ENCODE peak calls at places on chromosomes 5 and 9, in six cellular contexts. Z is fibroblast of lung, A is GM20000, O is AG04449, X is breast epithelium, T is BE2C. P is an unnamed sample.

GRCh38 chr9:114720296-114720695 is 38.3 kb upstream of the TEX48 start:
- DNase-seq in Z (peak; percentile 19), A (no peak), O (no peak), X (no peak), T (no peak), P (no peak)

GRCh38 chr9:23933348-23933747 is 107.3 kb upstream of the ELAVL2 start:
- DNase-seq in Z (no peak), A (no peak), O (no peak), X (no peak), T (no peak), P (no peak)

GRCh38 chr9:95611354-95611753 is 94.6 kb upstream of the PTCH1 start:
- DNase-seq in Z (no peak), A (no peak), O (no peak), X (no peak), T (peak; percentile 62), P (no peak)

GRCh38 chr5:4093970-4094369 is 498.3 kb downstream of the IRX1 start:
- DNase-seq in Z (no peak), A (no peak), O (no peak), X (no peak), T (no peak), P (no peak)

GRCh38 chr5:116686438-116686837 is 111.8 kb upstream of the SEMA6A start:
- DNase-seq in Z (no peak), A (no peak), O (no peak), X (no peak), T (no peak), P (no peak)

GRCh38 chr5:114221807-114222206 is 140.1 kb upstream of the KCNN2 start:
- DNase-seq in Z (no peak), A (no peak), O (no peak), X (no peak), T (no peak), P (no peak)

GRCh38 chr9:125748511-125749099 is 1.4 kb downstream of the PBX3 start:
- DNase-seq in Z (no peak), A (peak; percentile 34), O (no peak), X (no peak), T (peak; percentile 14), P (peak; percentile 25)

GRCh38 chr5:90131734-90132133 is 277.8 kb downstream of the CETN3 start:
- DNase-seq in Z (peak; percentile 43), A (peak; percentile 53), O (no peak), X (no peak), T (no peak), P (no peak)

GRCh38 chr5:78597068-78597857 is 51.3 kb downstream of the LHFPL2 start:
- DNase-seq in Z (peak; percentile 91), A (no peak), O (no peak), X (no peak), T (no peak), P (no peak)

GRCh38 chr9:73132034-73132776 is 19.5 kb upstream of the ANXA1 start:
- DNase-seq in Z (peak; percentile 85), A (peak; percentile 46), O (no peak), X (peak; percentile 62), T (no peak), P (peak; percentile 32)

GRCh38 chr5:139676951-139677367 is 28.8 kb downstream of the CXXC5 start:
- DNase-seq in Z (no peak), A (no peak), O (no peak), X (no peak), T (peak; percentile 48), P (peak; percentile 68)

GRCh38 chr9:89878687-89879086 is 273.9 kb downstream of the GADD45G start:
- DNase-seq in Z (no peak), A (no peak), O (no peak), X (peak; percentile 84), T (peak; percentile 84), P (no peak)

GRCh38 chr9:114953917-114954316 is 23.5 kb upstream of the TNFSF8 start:
- DNase-seq in Z (peak; percentile 81), A (no peak), O (peak; percentile 19), X (no peak), T (no peak), P (no peak)

GRCh38 chr5:73911761-73912393 is 285.9 kb downstream of the ARHGEF28 start:
- DNase-seq in Z (peak; percentile 55), A (no peak), O (no peak), X (no peak), T (no peak), P (no peak)

GRCh38 chr9:3794005-3794404 is 268.2 kb upstream of the RFX3 start:
- DNase-seq in Z (peak; percentile 72), A (no peak), O (no peak), X (no peak), T (no peak), P (peak; percentile 23)

GRCh38 chr5:72194846-72195245 is 87.6 kb downstream of the MAP1B start:
- DNase-seq in Z (peak; percentile 24), A (peak; percentile 67), O (no peak), X (no peak), T (no peak), P (no peak)

GRCh38 chr9:133832836-133833235 is 94.7 kb upstream of the SARDH start:
- DNase-seq in Z (no peak), A (no peak), O (no peak), X (no peak), T (no peak), P (no peak)

GRCh38 chr5:139579-140442 is 47.8 kb downstream of the PLEKHG4B start:
- DNase-seq in Z (no peak), A (no peak), O (no peak), X (no peak), T (no peak), P (no peak)

GRCh38 chr9:127968046-127968445 is 12.7 kb downstream of the EEIG1 start:
- DNase-seq in Z (peak; percentile 80), A (no peak), O (no peak), X (no peak), T (peak; percentile 14), P (no peak)

GRCh38 chr5:135223404-135223803 is 175.6 kb downstream of the MACROH2A1 start:
- DNase-seq in Z (no peak), A (no peak), O (no peak), X (no peak), T (peak; percentile 47), P (no peak)

GRCh38 chr5:95098012-95098411 is 186.9 kb downstream of the MCTP1 start:
- DNase-seq in Z (no peak), A (no peak), O (no peak), X (no peak), T (no peak), P (no peak)

GRCh38 chr5:5026407-5026780 is 113.7 kb upstream of the ADAMTS16 start:
- DNase-seq in Z (no peak), A (no peak), O (no peak), X (no peak), T (no peak), P (no peak)

GRCh38 chr9:122192261-122192875 is 32.7 kb downstream of the MORN5 start:
- DNase-seq in Z (no peak), A (no peak), O (no peak), X (no peak), T (no peak), P (no peak)

GRCh38 chr9:127444921-127445850 is 6.0 kb downstream of the RPL12 start:
- DNase-seq in Z (peak; percentile 49), A (no peak), O (no peak), X (no peak), T (no peak), P (no peak)

GRCh38 chr9:127196826-127197145 is 67.8 kb upstream of the GARNL3 start:
- DNase-seq in Z (no peak), A (no peak), O (no peak), X (no peak), T (no peak), P (no peak)

GRCh38 chr5:29758986-29759421 is 1434.5 kb upstream of the CDH6 start:
- DNase-seq in Z (no peak), A (no peak), O (no peak), X (no peak), T (no peak), P (peak; percentile 2)

GRCh38 chr9:10614201-10614870 is 1.5 kb upstream of the PTPRD start:
- DNase-seq in Z (peak; percentile 1), A (no peak), O (no peak), X (no peak), T (no peak), P (no peak)

GRCh38 chr9:76373777-76374474 is 20.3 kb downstream of the RFK start:
- DNase-seq in Z (no peak), A (no peak), O (no peak), X (no peak), T (no peak), P (no peak)
- TF ChIP-seq CTCF in Z (no peak), A (no peak), O (no peak), X (no peak), T (no peak), P (no peak)

GRCh38 chr5:1944408-1944807 is 61.7 kb upstream of the IRX4 start:
- DNase-seq in Z (no peak), A (no peak), O (no peak), X (no peak), T (no peak), P (no peak)

GRCh38 chr5:1939256-1939655 is 56.5 kb upstream of the IRX4 start:
- DNase-seq in Z (no peak), A (no peak), O (no peak), X (no peak), T (no peak), P (no peak)

GRCh38 chr5:1942630-1943029 is 59.9 kb upstream of the IRX4 start:
- DNase-seq in Z (no peak), A (no peak), O (no peak), X (no peak), T (no peak), P (no peak)

GRCh38 chr5:1943481-1943880 is 60.8 kb upstream of the IRX4 start:
- DNase-seq in Z (no peak), A (no peak), O (no peak), X (no peak), T (no peak), P (no peak)

DNA sequence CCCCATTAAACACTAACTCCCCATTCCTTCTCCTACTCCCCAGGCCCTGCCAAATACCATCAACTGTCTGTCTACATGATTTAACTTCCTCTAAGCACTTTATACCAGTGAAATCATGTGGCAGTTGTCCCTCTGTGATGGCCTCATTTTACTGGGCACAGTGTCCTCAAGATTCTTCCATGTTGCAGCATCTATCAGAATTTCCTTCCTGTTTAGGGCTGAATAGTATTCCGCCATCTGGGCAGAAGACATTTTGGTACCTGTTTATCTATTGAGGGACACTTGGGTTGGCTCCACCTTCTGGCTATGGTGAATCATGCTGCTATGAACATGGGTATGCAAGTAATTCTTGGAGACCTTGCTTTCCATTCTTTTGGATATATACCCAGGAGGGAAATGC is 59.4 kb upstream of the IRX4 start:
- DNase-seq in Z (no peak), A (no peak), O (no peak), X (no peak), T (no peak), P (no peak)
- TF ChIP-seq CTCF in Z (no peak), A (no peak), O (no peak), X (no peak), T (no peak), P (no peak)

GRCh38 chr5:148780711-148781110 is 45.7 kb upstream of the ADRB2 start:
- DNase-seq in Z (no peak), A (no peak), O (no peak), X (no peak), T (no peak), P (no peak)
- TF ChIP-seq CTCF in Z (no peak), A (no peak), O (no peak), X (no peak), T (no peak), P (no peak)

DNA sequence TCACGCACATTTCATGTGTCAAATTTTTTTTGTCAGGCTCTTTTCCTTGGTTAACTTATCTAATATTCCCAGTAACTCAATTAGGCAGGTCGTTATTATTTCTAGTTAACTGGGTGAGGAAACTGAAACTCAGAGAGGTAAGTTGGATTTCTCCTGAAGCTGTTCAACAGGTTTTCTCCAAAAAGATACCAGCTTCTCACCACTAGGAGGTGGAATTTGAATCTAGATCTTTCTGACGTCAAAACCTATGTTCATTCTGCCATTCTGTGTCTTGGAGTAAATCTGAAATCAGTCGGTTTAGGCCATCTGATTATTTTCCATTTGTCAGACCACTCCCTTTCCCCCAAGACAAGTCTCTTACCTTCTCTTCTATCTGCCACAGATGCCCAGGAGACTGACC is 572.9 kb downstream of the ACTL7B start:
- DNase-seq in Z (no peak), A (no peak), O (no peak), X (no peak), T (no peak), P (no peak)
- TF ChIP-seq CTCF in Z (no peak), A (no peak), O (no peak), X (no peak), T (peak; percentile 46), P (no peak)

P was measured in nephron progenitor cell.